ENCODE peak calls at places on chromosomes 5 and 9, in four cellular contexts. One of them, this sample, is unnamed.

GRCh38 chr5:151427258-151427657 is 20.1 kb upstream of the SLC36A1 start:
- DNase-seq in AG10803: no peak
- DNase-seq in heart left ventricle: no peak
- DNase-seq in PC-9: no peak
- DNase-seq in this sample: no peak

GRCh38 chr5:16934123-16934522 is 2.0 kb downstream of the MYO10 start:
- DNase-seq in AG10803: peak; percentile 68
- DNase-seq in heart left ventricle: peak; percentile 54
- DNase-seq in PC-9: peak; percentile 69
- DNase-seq in this sample: peak; percentile 87

GRCh38 chr9:114229236-114229635 is 73.9 kb downstream of the COL27A1 start:
- DNase-seq in AG10803: no peak
- DNase-seq in heart left ventricle: no peak
- DNase-seq in PC-9: no peak
- DNase-seq in this sample: no peak

GRCh38 chr9:95822583-95823431 is 52.7 kb upstream of the ERCC6L2 start:
- DNase-seq in AG10803: peak; percentile 78
- DNase-seq in heart left ventricle: no peak
- DNase-seq in PC-9: peak; percentile 93
- DNase-seq in this sample: no peak

GRCh38 chr5:80172067-80172690 is 83.7 kb downstream of the SERINC5 start:
- DNase-seq in AG10803: no peak
- DNase-seq in heart left ventricle: no peak
- DNase-seq in PC-9: no peak
- DNase-seq in this sample: no peak

GRCh38 chr9:34332370-34332964 is 3.1 kb downstream of the NUDT2 start:
- DNase-seq in AG10803: peak; percentile 47
- DNase-seq in heart left ventricle: no peak
- DNase-seq in PC-9: no peak
- DNase-seq in this sample: peak; percentile 62

GRCh38 chr5:135100011-135100410 is 66.0 kb upstream of the PITX1 start:
- DNase-seq in AG10803: no peak
- DNase-seq in heart left ventricle: no peak
- DNase-seq in PC-9: no peak
- DNase-seq in this sample: no peak

GRCh38 chr9:89873801-89874200 is 269.0 kb downstream of the GADD45G start:
- DNase-seq in AG10803: no peak
- DNase-seq in heart left ventricle: peak; percentile 8
- DNase-seq in PC-9: no peak
- DNase-seq in this sample: no peak

GRCh38 chr9:128702949-128703615 is 779 bp downstream of the PKN3 start:
- DNase-seq in AG10803: no peak
- DNase-seq in heart left ventricle: peak; percentile 51
- DNase-seq in PC-9: peak; percentile 28
- DNase-seq in this sample: peak; percentile 60

GRCh38 chr5:133428072-133428660 is 184.2 kb downstream of the FSTL4 start:
- DNase-seq in AG10803: no peak
- DNase-seq in heart left ventricle: no peak
- DNase-seq in PC-9: no peak
- DNase-seq in this sample: no peak

GRCh38 chr9:21549251-21549765 is 67.2 kb upstream of the IFNE start:
- DNase-seq in AG10803: peak; percentile 92
- DNase-seq in heart left ventricle: no peak
- DNase-seq in PC-9: no peak
- DNase-seq in this sample: no peak

GRCh38 chr5:77400645-77401044 is 91.5 kb downstream of the WDR41 start:
- DNase-seq in AG10803: peak; percentile 89
- DNase-seq in heart left ventricle: no peak
- DNase-seq in PC-9: no peak
- DNase-seq in this sample: no peak

GRCh38 chr9:127905788-127906191 is 6.4 kb upstream of the ST6GALNAC6 start:
- DNase-seq in AG10803: no peak
- DNase-seq in heart left ventricle: no peak
- DNase-seq in PC-9: no peak
- DNase-seq in this sample: no peak

GRCh38 chr5:111411321-111411720 is 101.0 kb downstream of the STARD4 start:
- DNase-seq in AG10803: peak; percentile 15
- DNase-seq in heart left ventricle: no peak
- DNase-seq in PC-9: no peak
- DNase-seq in this sample: no peak

GRCh38 chr5:178630475-178630930 is 3.7 kb upstream of the CLK4 start:
- DNase-seq in AG10803: no peak
- DNase-seq in heart left ventricle: no peak
- DNase-seq in PC-9: peak; percentile 95
- DNase-seq in this sample: no peak

GRCh38 chr5:76401801-76402250 is 1.3 kb upstream of the IQGAP2 start:
- DNase-seq in AG10803: no peak
- DNase-seq in heart left ventricle: no peak
- DNase-seq in PC-9: no peak
- DNase-seq in this sample: no peak

GRCh38 chr9:115635680-115636383 is 517.8 kb upstream of the PAPPA start:
- DNase-seq in AG10803: no peak
- DNase-seq in heart left ventricle: no peak
- DNase-seq in PC-9: no peak
- DNase-seq in this sample: no peak

GRCh38 chr5:157336423-157336744 is 70.5 kb downstream of the CYFIP2 start:
- DNase-seq in AG10803: no peak
- DNase-seq in heart left ventricle: no peak
- DNase-seq in PC-9: no peak
- DNase-seq in this sample: no peak

GRCh38 chr9:21995652-21996275 is 1.2 kb downstream of the CDKN2B-AS1 start:
- DNase-seq in AG10803: peak; percentile 58
- DNase-seq in heart left ventricle: peak; percentile 59
- DNase-seq in PC-9: no peak
- DNase-seq in this sample: peak; percentile 78

GRCh38 chr5:180689071-180689694 is 39.8 kb upstream of the FLT4 start:
- DNase-seq in AG10803: no peak
- DNase-seq in heart left ventricle: no peak
- DNase-seq in PC-9: no peak
- DNase-seq in this sample: no peak

GRCh38 chr9:21326526-21327139 is 8.6 kb downstream of the KLHL9 start:
- DNase-seq in AG10803: peak; percentile 46
- DNase-seq in heart left ventricle: no peak
- DNase-seq in PC-9: no peak
- DNase-seq in this sample: peak; percentile 78

This sample was measured in NCI-H526.